ENCODE peak calls at places on chromosomes 11 and 22, in seven cellular contexts. A is esophagus squamous epithelium, H is GM23248, I is A549, L is psoas muscle, C is DND-41, R is left ventricle myocardium inferior. U is an unnamed sample. For H3K9me3 and H3K4me1, the result is how much of the 10 kb centered on the place peaks cover.

GRCh38 chr22:32469799-32470212 is 4.8 kb upstream of the FBXO7 start:
- DNase-seq in R (no peak), C (no peak), I (peak), A (no peak), L (no peak), H (peak), U (no peak)

GRCh38 chr11:32435152-32435480 is 223 bp downstream of the WT1 start:
- DNase-seq in L (no peak), C (no peak), I (peak), H (no peak), R (no peak), A (no peak), U (no peak)

GRCh38 chr11:27722945-27723344 is 22.7 kb upstream of the BDNF start:
- DNase-seq in H (peak), R (no peak), A (no peak), I (no peak), C (no peak), L (no peak), U (no peak)

GRCh38 chr11:104033134-104033533 is 3.3 kb upstream of the DDI1 start:
- DNase-seq in A (no peak), L (no peak), H (peak), I (peak), C (no peak), R (no peak), U (no peak)

GRCh38 chr11:2777871-2778629 is 78.3 kb upstream of the KCNQ1OT1 start:
- DNase-seq in H (no peak), R (peak), I (no peak), A (no peak), L (peak), C (no peak), U (no peak)

GRCh38 chr11:33471541-33471940 is 214.4 kb downstream of the HIPK3 start:
- DNase-seq in L (no peak), C (no peak), A (no peak), I (no peak), H (peak), R (no peak), U (no peak)

GRCh38 chr22:35375031-35375430 is 5.9 kb upstream of the HMOX1 start:
- DNase-seq in C (no peak), R (no peak), I (no peak), A (no peak), H (peak), L (no peak), U (no peak)

GRCh38 chr11:97883086-97883485 is 1137.7 kb upstream of the CNTN5 start:
- DNase-seq in L (no peak), C (no peak), H (no peak), R (no peak), I (no peak), A (no peak), U (no peak)

GRCh38 chr22:28075260-28075981 is 156.4 kb upstream of the PITPNB start:
- DNase-seq in I (peak), H (peak), C (no peak), R (peak), L (peak), A (no peak), U (no peak)

GRCh38 chr11:24239016-24239720 is 257.7 kb upstream of the LUZP2 start:
- DNase-seq in R (no peak), A (no peak), I (no peak), H (peak), L (no peak), C (no peak), U (no peak)

GRCh38 chr22:41478891-41479521 is 10.1 kb downstream of the ACO2 start:
- DNase-seq in C (no peak), A (no peak), L (peak), I (no peak), H (peak), R (no peak), U (no peak)

GRCh38 chr11:56333156-56333555 is 12.7 kb upstream of the OR8K1 start:
- DNase-seq in A (no peak), L (no peak), H (no peak), R (no peak), C (no peak), I (no peak), U (no peak)

GRCh38 chr11:61959026-61959608 is 8.3 kb downstream of the FTH1 start:
- DNase-seq in H (no peak), R (no peak), I (no peak), L (no peak), A (no peak), C (no peak), U (no peak)

GRCh38 chr11:71452354-71453020 is 516 bp upstream of the NADSYN1 start:
- DNase-seq in R (peak), C (peak), L (peak), H (peak), I (no peak), A (no peak), U (peak)

GRCh38 chr11:84524422-84525051 is 1102.6 kb downstream of the DLG2 start:
- DNase-seq in L (no peak), H (peak), R (no peak), I (peak), C (no peak), A (no peak), U (no peak)

GRCh38 chr22:33871935-33872334 is 48.3 kb downstream of the LARGE1 start:
- DNase-seq in I (no peak), H (no peak), L (no peak), R (no peak), A (no peak), C (no peak), U (no peak)

GRCh38 chr22:38564669-38565068 is 5.3 kb downstream of the DMC1 start:
- DNase-seq in C (no peak), I (no peak), A (no peak), L (no peak), R (no peak), H (peak), U (no peak)

GRCh38 chr22:27307545-27308279 is 493.8 kb downstream of the MN1 start:
- DNase-seq in L (no peak), C (peak), H (no peak), I (no peak), R (no peak), A (no peak), U (no peak)

GRCh38 chr11:71062199-71062598 is 190.2 kb downstream of the SHANK2 start:
- DNase-seq in L (no peak), R (no peak), C (no peak), H (no peak), A (no peak), I (no peak), U (no peak)

GRCh38 chr11:59680287-59681154 is 11.7 kb upstream of the PATL1 start:
- DNase-seq in I (peak), A (no peak), L (peak), H (peak), R (peak), C (peak), U (peak)

GRCh38 chr11:117188620-117189081 is 10.1 kb downstream of the SIDT2 start:
- DNase-seq in A (no peak), C (no peak), R (no peak), L (no peak), I (no peak), H (no peak), U (no peak)

GRCh38 chr11:78493413-78493975 is 75.9 kb upstream of the GAB2 start:
- DNase-seq in C (no peak), R (no peak), I (no peak), A (no peak), H (no peak), L (no peak), U (no peak)

DNA sequence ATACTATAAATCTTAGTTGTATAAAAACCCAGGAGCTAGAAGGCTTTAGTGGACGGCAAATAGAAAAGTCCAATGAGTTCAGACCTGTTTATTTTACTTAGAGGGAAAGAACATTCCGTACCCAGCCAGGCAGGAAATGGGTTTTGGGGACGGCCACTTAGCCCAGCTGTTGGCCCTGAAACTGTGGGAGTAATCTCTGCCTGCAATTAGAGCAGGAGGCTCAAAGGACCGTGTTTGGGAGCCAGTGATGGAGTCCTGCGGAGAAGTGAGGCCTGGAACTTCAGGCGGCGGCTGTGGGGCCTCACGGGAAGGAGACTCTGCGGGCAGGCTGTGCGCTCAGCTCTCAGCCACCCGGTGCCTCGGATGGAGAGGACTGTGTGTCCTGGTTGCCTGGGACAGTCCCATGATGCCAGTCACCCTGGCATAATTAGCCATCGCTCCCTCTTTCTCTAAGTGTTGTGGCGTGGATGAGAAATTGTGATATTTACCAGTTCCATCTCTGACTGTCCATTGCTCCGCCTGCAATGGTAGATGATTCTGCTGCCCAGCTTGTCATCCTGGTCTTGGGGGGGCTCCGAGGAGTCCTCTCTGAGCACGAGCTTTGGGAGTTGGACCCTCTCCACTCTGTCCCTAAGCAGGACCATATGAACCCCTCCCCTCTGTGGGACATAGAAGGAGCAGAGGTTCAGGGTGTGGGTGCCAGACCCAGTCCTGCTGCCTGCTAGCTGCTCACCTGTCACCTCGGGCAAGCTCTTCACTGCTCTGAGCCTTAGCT is 530.3 kb downstream of the TBC1D22A start:
- DNase-seq in A (no peak), L (no peak), I (no peak), R (no peak), C (no peak), H (no peak), U (no peak)
- H3K9me3 ChIP-seq in A (under half), L (under half), I (under half), R (under half), C (under half), H (under half), U (under half)

GRCh38 chr22:19757140-19757984 is 3.2 kb upstream of the TBX1 start:
- DNase-seq in A (no peak), H (no peak), C (no peak), R (no peak), L (no peak), I (no peak), U (no peak)
- H3K4me3 ChIP-seq in A (peak), H (no peak), C (no peak), R (peak), L (peak), I (no peak), U (no peak)

GRCh38 chr11:20050551-20051333 is 109.5 kb downstream of the DBX1 start:
- DNase-seq in H (no peak), A (no peak), R (no peak), C (no peak), L (no peak), I (no peak), U (no peak)
- H3K4me1 ChIP-seq in H (under half), A (half or more), R (half or more), C (under half), L (under half), I (under half), U (under half)

DNA sequence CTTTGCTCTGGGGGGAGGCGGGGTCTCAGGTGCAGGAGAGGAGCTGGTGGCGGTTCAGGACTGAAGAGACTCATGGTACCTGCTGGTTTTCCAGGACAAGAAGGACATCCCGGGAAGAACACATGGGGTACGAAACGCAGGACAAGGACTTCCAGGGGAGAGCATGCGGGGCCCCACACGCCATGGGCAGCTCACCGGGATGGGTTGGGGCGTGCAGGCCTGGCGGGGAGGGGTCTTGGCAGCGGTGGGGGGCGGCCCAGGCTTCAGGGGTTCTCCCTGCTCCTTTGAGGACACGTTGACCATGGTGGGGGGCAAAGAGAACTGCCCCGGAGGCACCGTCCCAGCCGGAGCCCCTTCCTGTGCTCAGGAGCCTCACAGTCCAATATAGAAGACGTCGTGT is 673.2 kb downstream of the BRD1 start:
- DNase-seq in I (no peak), L (no peak), H (no peak), A (no peak), R (no peak), C (no peak), U (no peak)
- H3K9me3 ChIP-seq in I (under half), L (under half), H (under half), A (under half), R (under half), C (under half), U (under half)